ENCODE peak calls at places on chromosomes 3 and 15, in four cellular contexts. V, R, O and X are unnamed samples.
A peak's percentile ranks its signal among the peaks of the same experiment; 100 is the strongest.

GRCh38 chr15:78208887-78209645 is 25.3 kb downstream of the ACSBG1 start:
- DNase-seq in O (no peak), V (no peak), R (no peak), X (no peak)

GRCh38 chr15:26023691-26024090 is 160.6 kb upstream of the ATP10A start:
- DNase-seq in O (no peak), R (no peak), V (no peak), X (no peak)

GRCh38 chr3:195441476-195441970 is 1.3 kb downstream of the ACAP2 start:
- DNase-seq in O (peak; percentile 35), V (no peak), R (no peak), X (peak; percentile 69)

GRCh38 chr15:73930371-73930770 is 4.1 kb downstream of the LOXL1 start:
- DNase-seq in O (no peak), V (no peak), R (no peak), X (no peak)

GRCh38 chr15:67180514-67181191 is 73.8 kb downstream of the AAGAB start:
- DNase-seq in V (no peak), R (no peak), O (no peak), X (peak; percentile 60)

GRCh38 chr15:65312400-65312916 is 8.0 kb downstream of the RNU5B-1 start:
- DNase-seq in R (peak; percentile 30), O (peak; percentile 73), V (no peak), X (peak; percentile 77)

GRCh38 chr3:150744041-150745026 is 18.6 kb downstream of the SIAH2 start:
- DNase-seq in V (no peak), R (no peak), O (no peak), X (no peak)

GRCh38 chr15:101048191-101049011 is 129.2 kb downstream of the LRRK1 start:
- DNase-seq in R (no peak), O (no peak), V (no peak), X (peak; percentile 30)

GRCh38 chr3:40229411-40229810 is 80.1 kb upstream of the EIF1B start:
- DNase-seq in V (peak; percentile 9), O (no peak), R (no peak), X (no peak)

DNA sequence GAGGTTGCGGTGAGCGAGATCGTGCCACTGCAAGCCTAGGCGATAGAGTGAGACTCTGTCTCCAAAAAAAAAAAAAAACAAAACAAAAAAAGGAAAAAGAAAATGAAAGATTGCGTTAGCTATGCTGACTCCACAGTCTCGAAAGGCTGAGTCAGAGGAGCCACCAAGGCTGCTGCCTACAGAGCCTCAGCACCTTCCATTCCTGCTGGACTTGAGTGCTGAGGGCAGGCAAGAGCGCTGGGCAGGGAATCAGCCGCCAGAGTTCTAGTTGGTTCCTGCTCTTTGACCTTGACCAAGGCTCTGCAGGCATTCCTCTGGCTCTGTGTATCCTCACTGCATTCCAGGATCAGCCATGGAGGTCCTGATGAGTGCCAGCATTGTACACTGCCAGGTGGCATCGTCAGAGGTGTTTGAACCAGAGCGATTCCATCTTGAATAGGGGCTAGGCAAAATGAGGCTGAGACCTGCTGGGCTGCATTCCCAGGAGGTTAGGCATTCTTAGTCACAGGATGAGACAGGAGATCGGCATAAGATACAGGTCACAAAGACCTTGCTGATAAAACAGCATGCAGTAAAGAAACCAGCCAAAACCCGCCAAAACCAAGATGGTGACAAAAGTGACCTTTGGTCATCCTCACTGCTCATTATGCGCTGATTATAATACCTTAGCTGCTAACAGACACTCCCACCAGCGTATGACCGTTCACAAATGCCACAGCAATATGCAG is 5.9 kb downstream of the MESP2 start:
- DNase-seq in O (peak; percentile 84), V (no peak), R (no peak), X (no peak)
- TF ChIP-seq GABPA in O (no peak), V (no peak), R (peak; percentile 45), X (no peak)

DNA sequence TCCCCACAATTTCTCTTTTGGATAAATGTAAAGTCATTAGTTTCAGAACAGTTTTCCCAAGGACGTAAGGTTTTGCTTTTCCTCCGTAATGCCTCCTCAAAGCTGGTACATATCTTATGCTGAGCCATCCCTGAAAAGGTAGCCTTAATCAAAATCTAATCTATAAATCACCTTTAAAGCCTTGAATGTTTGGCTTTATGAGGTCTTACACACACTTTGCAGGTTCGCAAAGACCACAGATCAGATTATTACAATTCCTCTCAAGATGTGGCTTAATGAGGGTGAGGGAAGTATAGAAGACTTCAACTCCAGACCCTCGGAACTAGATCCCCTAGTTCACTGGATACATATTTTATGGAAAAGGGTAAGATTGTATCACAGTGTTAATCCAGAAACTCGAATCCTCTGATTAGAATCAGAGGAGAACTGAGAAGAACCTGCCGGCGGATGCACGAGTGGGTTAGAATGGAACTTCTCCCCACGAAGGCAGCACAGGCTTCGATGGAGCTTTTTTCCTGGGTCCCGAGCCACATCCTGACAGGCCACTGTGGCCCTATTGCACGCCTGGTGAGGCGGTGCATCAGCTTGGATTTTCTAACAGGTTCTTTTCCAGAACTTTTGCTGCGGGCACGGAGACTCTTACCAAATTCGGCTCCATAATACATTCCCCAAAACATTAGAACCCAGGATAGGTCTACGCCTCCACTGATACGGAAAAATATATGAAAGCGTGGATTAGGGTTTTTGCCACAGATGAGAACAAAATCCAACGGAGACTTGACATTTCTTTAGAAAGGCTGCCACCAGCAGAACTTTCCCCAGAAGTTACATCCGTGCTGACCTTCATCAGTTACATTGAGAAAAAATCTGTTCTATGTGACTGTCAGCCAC is 1.2 kb downstream of the CTXND1 start:
- DNase-seq in R (no peak), O (no peak), V (no peak), X (peak; percentile 14)
- TF ChIP-seq SMC3 in R (no peak), O (no peak), V (no peak), X (no peak)

DNA sequence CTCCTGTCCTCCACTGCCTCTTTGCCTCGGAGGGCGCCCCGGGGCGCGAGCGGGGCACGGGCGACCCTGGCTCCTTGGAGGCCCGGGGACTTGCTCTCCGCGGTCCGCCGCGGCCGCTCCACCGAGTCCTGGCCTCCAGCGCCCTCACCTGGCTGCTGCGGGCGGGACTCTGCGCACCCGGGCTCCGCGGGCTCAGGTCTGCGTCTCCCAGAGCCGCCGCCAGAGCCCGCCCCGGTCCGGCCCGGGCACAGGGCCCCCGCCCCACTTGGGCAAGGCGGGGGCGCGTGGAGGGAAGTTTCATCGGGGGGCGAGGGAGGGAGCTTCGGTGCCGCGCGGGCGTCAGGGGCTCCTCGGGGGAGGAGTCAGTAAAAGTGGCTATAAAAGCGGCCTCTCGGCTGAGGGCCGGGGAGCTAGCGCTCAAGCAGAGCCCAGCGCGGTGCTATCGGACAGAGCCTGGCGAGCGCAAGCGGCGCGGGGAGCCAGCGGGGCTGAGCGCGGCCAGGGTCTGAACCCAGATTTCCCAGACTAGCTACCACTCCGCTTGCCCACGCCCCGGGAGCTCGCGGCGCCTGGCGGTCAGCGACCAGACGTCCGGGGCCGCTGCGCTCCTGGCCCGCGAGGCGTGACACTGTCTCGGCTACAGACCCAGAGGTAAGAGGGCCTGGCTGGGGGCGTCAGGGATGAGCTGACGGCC is at the start of gene CEMIP:
- DNase-seq in R (peak; percentile 74), V (no peak), O (peak; percentile 71), X (peak; percentile 94)
- H2AFZ ChIP-seq in R (no peak within 1 kb of the TSS), V (no peak within 1 kb of the TSS), O (no peak within 1 kb of the TSS), X (peak within 1 kb of the TSS; percentile 60)

GRCh38 chr3:185813691-185814215 is 11.1 kb downstream of the IGF2BP2 start:
- DNase-seq in R (no peak), V (no peak), O (peak; percentile 45), X (no peak)
- TF ChIP-seq GABPA in R (no peak), V (no peak), O (no peak), X (no peak)

GRCh38 chr3:42473083-42473932 is 29.1 kb upstream of the VIPR1 start:
- DNase-seq in V (no peak), O (no peak), R (no peak), X (no peak)
- TF ChIP-seq SMC3 in V (no peak), O (no peak), R (no peak), X (no peak)